ENCODE peak calls at places on chromosomes 3 and 15, in eight cellular contexts. U is ovary, Z is lower leg skin, A is suprapubic skin, T is GM12891, M is A549, X is right lobe of liver, Q is stomach. N is an unnamed sample.

GRCh38 chr15:58909616-58910015 is 23.9 kb downstream of the SLTM start:
- DNase-seq in U (no peak), Z (no peak), A (no peak), T (no peak), M (no peak), X (no peak), Q (no peak), N (no peak)

GRCh38 chr15:26475554-26475953 is 297.3 kb downstream of the GABRB3 start:
- DNase-seq in U (no peak), Z (no peak), A (no peak), T (no peak), M (no peak), X (no peak), Q (no peak), N (no peak)

GRCh38 chr3:147298511-147298982 is 107.8 kb downstream of the ZIC4 start:
- DNase-seq in U (no peak), Z (peak; percentile 24), A (no peak), T (no peak), M (peak; percentile 3), X (no peak), Q (no peak), N (no peak)

GRCh38 chr3:72347819-72348319 is 500.4 kb downstream of the SHQ1 start:
- DNase-seq in U (no peak), Z (peak; percentile 89), A (peak; percentile 83), T (no peak), M (no peak), X (peak; percentile 62), Q (peak; percentile 90), N (peak; percentile 16)

GRCh38 chr15:90035095-90035834 is 34.1 kb downstream of the ZNF710 start:
- DNase-seq in U (peak; percentile 28), Z (peak; percentile 68), A (peak; percentile 86), T (no peak), M (peak; percentile 59), X (peak; percentile 77), Q (peak; percentile 83), N (no peak)

GRCh38 chr3:126349611-126350501 is 7.4 kb downstream of the KLF15 start:
- DNase-seq in U (no peak), Z (no peak), A (peak; percentile 78), T (no peak), M (no peak), X (peak; percentile 53), Q (peak; percentile 20), N (no peak)

GRCh38 chr3:124063168-124063909 is 71.4 kb upstream of the ROPN1 start:
- DNase-seq in U (no peak), Z (no peak), A (no peak), T (no peak), M (no peak), X (no peak), Q (no peak), N (no peak)

GRCh38 chr15:85312486-85312885 is 67.9 kb upstream of the AKAP13 start:
- DNase-seq in U (no peak), Z (no peak), A (no peak), T (no peak), M (no peak), X (no peak), Q (no peak), N (no peak)

GRCh38 chr3:13116426-13116825 is 43.2 kb upstream of the IQSEC1 start:
- DNase-seq in U (no peak), Z (no peak), A (no peak), T (no peak), M (no peak), X (peak; percentile 35), Q (no peak), N (no peak)

GRCh38 chr3:89216021-89216739 is 108.8 kb downstream of the EPHA3 start:
- DNase-seq in U (no peak), Z (no peak), A (no peak), T (no peak), M (no peak), X (no peak), Q (no peak), N (no peak)

GRCh38 chr15:83064859-83065258 is 2.2 kb downstream of the BTBD1 start:
- DNase-seq in U (no peak), Z (no peak), A (no peak), T (no peak), M (no peak), X (no peak), Q (no peak), N (no peak)

GRCh38 chr3:188021502-188022040 is 132.4 kb upstream of the LPP start:
- DNase-seq in U (no peak), Z (no peak), A (no peak), T (no peak), M (no peak), X (no peak), Q (no peak), N (no peak)

GRCh38 chr3:11635671-11636371 is 7.9 kb downstream of the VGLL4 start:
- DNase-seq in U (no peak), Z (no peak), A (no peak), T (no peak), M (no peak), X (no peak), Q (no peak), N (no peak)

GRCh38 chr15:83278191-83278590 is 6.3 kb downstream of the BNC1 start:
- DNase-seq in U (no peak), Z (no peak), A (no peak), T (no peak), M (no peak), X (no peak), Q (no peak), N (no peak)

GRCh38 chr3:141410861-141411771 is 42.8 kb downstream of the ZBTB38 start:
- DNase-seq in U (no peak), Z (no peak), A (no peak), T (no peak), M (no peak), X (no peak), Q (no peak), N (no peak)

DNA sequence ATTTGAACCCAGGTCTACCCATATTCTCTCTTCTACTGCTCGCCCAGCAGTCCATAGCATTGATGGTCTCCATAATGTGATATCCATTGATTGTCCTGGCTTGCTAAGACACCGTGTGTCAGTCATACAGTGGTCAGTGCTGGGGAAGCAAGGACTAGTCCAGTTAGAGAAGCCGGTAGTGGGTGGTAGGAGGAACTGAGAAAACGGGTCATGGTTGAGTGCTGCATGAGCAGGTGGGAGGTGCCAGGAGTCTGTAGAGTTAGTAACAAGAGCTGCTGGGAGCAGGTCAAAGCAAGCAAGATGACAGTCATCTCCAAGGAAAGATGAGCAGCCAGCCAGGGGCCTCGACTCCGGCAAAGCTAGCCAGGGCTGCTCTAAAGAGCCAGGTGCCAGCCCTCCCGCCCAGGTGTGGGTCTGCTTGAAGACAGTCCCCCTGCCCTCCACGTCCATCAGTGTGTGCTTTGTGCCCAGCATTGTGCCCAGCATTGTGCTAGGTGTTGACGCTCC is 29.5 kb upstream of the USP3 start:
- DNase-seq in U (no peak), Z (no peak), A (no peak), T (no peak), M (no peak), X (no peak), Q (peak; percentile 44), N (no peak)
- TF ChIP-seq POLR2A in U (no peak), Z (no peak), A (no peak), T (peak; percentile 59), M (no peak), X (no peak), Q (no peak), N (no peak)

DNA sequence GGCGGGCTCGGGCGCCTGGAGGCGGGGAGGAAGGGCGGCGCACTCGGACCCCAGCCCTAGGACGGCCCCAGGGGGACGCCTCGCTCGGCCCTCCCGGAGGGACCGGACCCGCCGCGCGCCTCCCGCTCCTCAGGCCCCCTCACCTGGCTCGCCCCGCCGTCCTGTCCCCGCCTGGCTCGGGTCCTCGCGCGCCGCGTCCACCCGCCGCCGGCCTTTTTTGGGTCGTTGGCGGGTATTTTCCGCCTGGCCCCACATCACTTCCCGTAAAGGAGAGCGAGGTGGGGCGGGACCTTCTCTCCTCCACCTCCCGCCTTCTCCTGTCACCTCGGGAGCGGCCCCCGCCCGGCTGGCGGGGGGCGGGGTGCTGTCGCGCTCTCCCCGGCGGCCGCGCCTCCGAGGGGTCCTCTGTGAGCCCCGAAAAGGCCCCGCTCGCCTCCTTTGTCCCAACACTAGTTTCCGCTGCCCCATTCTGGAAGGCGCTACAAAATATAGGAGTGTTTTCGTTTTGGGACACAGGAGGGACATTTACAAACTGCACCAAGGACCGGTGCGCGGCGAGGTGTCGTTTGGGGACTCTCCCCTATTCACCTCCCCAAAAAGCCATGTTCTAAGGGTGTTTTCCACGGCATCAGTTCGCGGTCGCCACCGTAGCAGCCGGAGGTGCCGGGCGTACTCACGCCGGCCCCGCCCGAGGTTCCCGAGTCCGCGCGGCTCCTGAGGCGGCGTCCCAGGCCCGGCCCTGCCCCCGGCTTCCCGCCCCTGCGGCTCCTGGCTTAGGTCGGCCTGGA is at the start of gene RAB27A:
- DNase-seq in U (peak; percentile 64), Z (peak; percentile 39), A (peak; percentile 88), T (peak; percentile 53), M (peak; percentile 77), X (peak; percentile 92), Q (peak; percentile 85), N (no peak)
- TF ChIP-seq POLR2A in U (no peak), Z (no peak), A (no peak), T (no peak), M (peak; percentile 19), X (peak; percentile 71), Q (peak; percentile 35), N (peak; percentile 37)

GRCh38 chr3:45968706-45969105 is 25.4 kb downstream of the CXCR6 start:
- DNase-seq in U (no peak), Z (no peak), A (no peak), T (no peak), M (no peak), X (no peak), Q (no peak), N (no peak)

GRCh38 chr3:45968149-45968548 is 24.9 kb downstream of the CXCR6 start:
- DNase-seq in U (no peak), Z (no peak), A (no peak), T (no peak), M (no peak), X (no peak), Q (peak; percentile 59), N (no peak)

GRCh38 chr3:45967724-45968123 is 24.5 kb downstream of the CXCR6 start:
- DNase-seq in U (no peak), Z (no peak), A (no peak), T (no peak), M (no peak), X (no peak), Q (peak; percentile 53), N (no peak)

GRCh38 chr3:45969152-45969551 is 25.9 kb downstream of the CXCR6 start:
- DNase-seq in U (no peak), Z (no peak), A (no peak), T (no peak), M (no peak), X (no peak), Q (no peak), N (no peak)

DNA sequence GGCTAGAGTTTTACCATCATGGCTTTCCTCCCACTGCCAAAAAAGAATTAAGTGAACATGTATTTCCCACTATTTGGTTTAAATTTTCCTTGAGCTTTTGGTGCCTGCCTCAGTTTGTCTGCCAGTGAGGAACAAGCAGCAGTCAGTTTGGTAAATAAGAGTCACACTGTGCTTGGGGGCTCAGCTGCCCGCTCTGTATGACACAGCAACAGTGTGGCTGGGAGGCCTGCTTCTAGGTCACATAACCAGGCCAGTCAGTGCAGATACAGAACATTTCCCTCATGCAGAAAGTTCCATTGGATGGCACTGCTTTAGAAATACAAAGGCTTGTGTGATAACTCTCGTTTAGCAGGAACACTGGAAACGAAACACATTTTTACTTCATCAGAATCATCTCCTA is 25.7 kb downstream of the FYCO1 start:
- DNase-seq in U (no peak), Z (no peak), A (no peak), T (no peak), M (no peak), X (no peak), Q (no peak), N (no peak)
- TF ChIP-seq POLR2A in U (no peak), Z (no peak), A (no peak), T (no peak), M (no peak), X (no peak), Q (no peak), N (no peak)

GRCh38 chr3:58665410-58665809 is 1.2 kb downstream of the FAM3D start:
- DNase-seq in U (no peak), Z (no peak), A (no peak), T (no peak), M (no peak), X (no peak), Q (no peak), N (no peak)
- TF ChIP-seq POLR2A in U (no peak), Z (no peak), A (no peak), T (no peak), M (no peak), X (no peak), Q (no peak), N (no peak)